ENCODE peak calls at places on chromosome 11, in six cellular contexts. One of them, this sample, is unnamed.

GRCh38 chr11:67404515-67405195 is 772 bp downstream of the TBC1D10C start:
- DNase-seq in right cardiac atrium: no peak
- DNase-seq in IMR-90: no peak
- DNase-seq in kidney epithelial cell: no peak
- DNase-seq in A549: no peak
- DNase-seq in astrocyte: no peak
- DNase-seq in this sample: no peak

GRCh38 chr11:69925366-69926196 is 106.4 kb upstream of the FGF3 start:
- DNase-seq in kidney epithelial cell: no peak
- DNase-seq in astrocyte: no peak
- DNase-seq in right cardiac atrium: peak; percentile 7
- DNase-seq in IMR-90: peak; percentile 49
- DNase-seq in A549: no peak
- DNase-seq in this sample: no peak

GRCh38 chr11:86923993-86924766 is 31.0 kb downstream of the FZD4 start:
- DNase-seq in IMR-90: no peak
- DNase-seq in A549: no peak
- DNase-seq in kidney epithelial cell: peak; percentile 82
- DNase-seq in astrocyte: peak; percentile 64
- DNase-seq in right cardiac atrium: no peak
- DNase-seq in this sample: peak; percentile 11

GRCh38 chr11:94800394-94800793 is 32.2 kb downstream of the AMOTL1 start:
- DNase-seq in IMR-90: no peak
- DNase-seq in astrocyte: no peak
- DNase-seq in right cardiac atrium: peak; percentile 79
- DNase-seq in kidney epithelial cell: no peak
- DNase-seq in A549: no peak
- DNase-seq in this sample: no peak

GRCh38 chr11:33455827-33456226 is 198.6 kb downstream of the HIPK3 start:
- DNase-seq in kidney epithelial cell: no peak
- DNase-seq in IMR-90: no peak
- DNase-seq in right cardiac atrium: no peak
- DNase-seq in astrocyte: no peak
- DNase-seq in A549: no peak
- DNase-seq in this sample: no peak

GRCh38 chr11:31001432-31001831 is 368.1 kb downstream of the DCDC1 start:
- DNase-seq in kidney epithelial cell: no peak
- DNase-seq in right cardiac atrium: no peak
- DNase-seq in A549: no peak
- DNase-seq in IMR-90: no peak
- DNase-seq in astrocyte: no peak
- DNase-seq in this sample: no peak

GRCh38 chr11:118098996-118099837 is 12.5 kb upstream of the SMIM35 start:
- DNase-seq in kidney epithelial cell: no peak
- DNase-seq in right cardiac atrium: no peak
- DNase-seq in astrocyte: no peak
- DNase-seq in A549: no peak
- DNase-seq in IMR-90: no peak
- DNase-seq in this sample: no peak

GRCh38 chr11:114977596-114977995 is 299.3 kb downstream of the NXPE2 start:
- DNase-seq in IMR-90: no peak
- DNase-seq in right cardiac atrium: no peak
- DNase-seq in kidney epithelial cell: no peak
- DNase-seq in A549: no peak
- DNase-seq in astrocyte: no peak
- DNase-seq in this sample: no peak

GRCh38 chr11:1966531-1966930 is 19.4 kb downstream of the MRPL23 start:
- DNase-seq in kidney epithelial cell: no peak
- DNase-seq in A549: no peak
- DNase-seq in right cardiac atrium: peak; percentile 57
- DNase-seq in astrocyte: no peak
- DNase-seq in IMR-90: no peak
- DNase-seq in this sample: no peak

GRCh38 chr11:76768091-76769047 is 14.8 kb upstream of the TSKU start:
- DNase-seq in astrocyte: no peak
- DNase-seq in kidney epithelial cell: no peak
- DNase-seq in right cardiac atrium: peak; percentile 78
- DNase-seq in IMR-90: no peak
- DNase-seq in A549: no peak
- DNase-seq in this sample: peak; percentile 57

GRCh38 chr11:12123799-12124198 is 13.4 kb downstream of the MICAL2 start:
- DNase-seq in A549: no peak
- DNase-seq in astrocyte: no peak
- DNase-seq in right cardiac atrium: no peak
- DNase-seq in IMR-90: peak; percentile 55
- DNase-seq in kidney epithelial cell: no peak
- DNase-seq in this sample: no peak

GRCh38 chr11:130037881-130038601 is 31.7 kb upstream of the APLP2 start:
- DNase-seq in A549: no peak
- DNase-seq in kidney epithelial cell: no peak
- DNase-seq in right cardiac atrium: no peak
- DNase-seq in IMR-90: no peak
- DNase-seq in astrocyte: peak; percentile 75
- DNase-seq in this sample: peak; percentile 61

GRCh38 chr11:131712897-131713296 is 342.5 kb downstream of the NTM start:
- DNase-seq in kidney epithelial cell: no peak
- DNase-seq in A549: no peak
- DNase-seq in right cardiac atrium: no peak
- DNase-seq in IMR-90: peak; percentile 61
- DNase-seq in astrocyte: no peak
- DNase-seq in this sample: no peak

GRCh38 chr11:111063711-111064110 is 181.8 kb upstream of the POU2AF2 start:
- DNase-seq in A549: no peak
- DNase-seq in kidney epithelial cell: no peak
- DNase-seq in IMR-90: peak; percentile 42
- DNase-seq in right cardiac atrium: no peak
- DNase-seq in astrocyte: peak; percentile 40
- DNase-seq in this sample: peak; percentile 47

GRCh38 chr11:76493626-76494539 is 49.1 kb downstream of the EMSY start:
- DNase-seq in A549: no peak
- DNase-seq in right cardiac atrium: no peak
- DNase-seq in IMR-90: no peak
- DNase-seq in kidney epithelial cell: no peak
- DNase-seq in astrocyte: no peak
- DNase-seq in this sample: no peak

GRCh38 chr11:65854871-65855837 is 2.8 kb downstream of the CFL1 start:
- DNase-seq in astrocyte: no peak
- DNase-seq in right cardiac atrium: peak; percentile 46
- DNase-seq in kidney epithelial cell: no peak
- DNase-seq in A549: no peak
- DNase-seq in IMR-90: no peak
- DNase-seq in this sample: no peak

GRCh38 chr11:75879737-75880136 is 64.7 kb downstream of the UVRAG start:
- DNase-seq in kidney epithelial cell: no peak
- DNase-seq in astrocyte: no peak
- DNase-seq in right cardiac atrium: peak; percentile 25
- DNase-seq in A549: no peak
- DNase-seq in IMR-90: no peak
- DNase-seq in this sample: no peak

GRCh38 chr11:129894281-129895125 is 875 bp downstream of the NFRKB start:
- DNase-seq in A549: no peak
- DNase-seq in astrocyte: no peak
- DNase-seq in kidney epithelial cell: no peak
- DNase-seq in IMR-90: peak; percentile 3
- DNase-seq in right cardiac atrium: no peak
- DNase-seq in this sample: peak; percentile 14

GRCh38 chr11:28461846-28462245 is 353.7 kb downstream of the METTL15 start:
- DNase-seq in IMR-90: peak; percentile 30
- DNase-seq in kidney epithelial cell: no peak
- DNase-seq in right cardiac atrium: no peak
- DNase-seq in A549: peak; percentile 10
- DNase-seq in astrocyte: no peak
- DNase-seq in this sample: peak; percentile 22

GRCh38 chr11:101127348-101127698 is 2.3 kb downstream of the PGR start:
- DNase-seq in right cardiac atrium: peak; percentile 81
- DNase-seq in A549: no peak
- DNase-seq in IMR-90: no peak
- DNase-seq in astrocyte: no peak
- DNase-seq in kidney epithelial cell: no peak
- DNase-seq in this sample: no peak

GRCh38 chr11:122202161-122202950 is 86.3 kb upstream of the BLID start:
- DNase-seq in IMR-90: peak; percentile 83
- DNase-seq in right cardiac atrium: peak; percentile 68
- DNase-seq in A549: peak; percentile 60
- DNase-seq in kidney epithelial cell: no peak
- DNase-seq in astrocyte: peak; percentile 94
- DNase-seq in this sample: peak; percentile 35

GRCh38 chr11:69012092-69013008 is 696 bp downstream of the MRGPRF start:
- DNase-seq in IMR-90: peak; percentile 57
- DNase-seq in right cardiac atrium: peak; percentile 68
- DNase-seq in A549: no peak
- DNase-seq in astrocyte: no peak
- DNase-seq in kidney epithelial cell: no peak
- DNase-seq in this sample: no peak

GRCh38 chr11:35389897-35390462 is 29.4 kb downstream of the SLC1A2 start:
- DNase-seq in A549: no peak
- DNase-seq in astrocyte: no peak
- DNase-seq in right cardiac atrium: no peak
- DNase-seq in kidney epithelial cell: no peak
- DNase-seq in IMR-90: no peak
- DNase-seq in this sample: peak; percentile 28

GRCh38 chr11:79212711-79213110 is 228.1 kb downstream of the TENM4 start:
- DNase-seq in IMR-90: no peak
- DNase-seq in A549: no peak
- DNase-seq in kidney epithelial cell: peak; percentile 88
- DNase-seq in right cardiac atrium: no peak
- DNase-seq in astrocyte: no peak
- DNase-seq in this sample: no peak

GRCh38 chr11:12573707-12574106 is 100.5 kb upstream of the TEAD1 start:
- DNase-seq in A549: no peak
- DNase-seq in astrocyte: no peak
- DNase-seq in IMR-90: no peak
- DNase-seq in right cardiac atrium: no peak
- DNase-seq in kidney epithelial cell: no peak
- DNase-seq in this sample: no peak

GRCh38 chr11:95461348-95461747 is 230.3 kb upstream of the SESN3 start:
- DNase-seq in astrocyte: no peak
- DNase-seq in A549: no peak
- DNase-seq in IMR-90: no peak
- DNase-seq in right cardiac atrium: no peak
- DNase-seq in kidney epithelial cell: no peak
- DNase-seq in this sample: no peak

GRCh38 chr11:122007611-122008071 is 108.4 kb downstream of the BLID start:
- DNase-seq in IMR-90: peak; percentile 16
- DNase-seq in A549: no peak
- DNase-seq in astrocyte: peak; percentile 50
- DNase-seq in kidney epithelial cell: no peak
- DNase-seq in right cardiac atrium: peak; percentile 76
- DNase-seq in this sample: no peak

GRCh38 chr11:130131957-130132850 is 27.4 kb upstream of the ST14 start:
- DNase-seq in astrocyte: peak; percentile 33
- DNase-seq in right cardiac atrium: no peak
- DNase-seq in A549: peak; percentile 61
- DNase-seq in IMR-90: peak; percentile 66
- DNase-seq in kidney epithelial cell: no peak
- DNase-seq in this sample: peak; percentile 78

GRCh38 chr11:10931761-10932700 is 74.2 kb upstream of the ZBED5 start:
- DNase-seq in astrocyte: no peak
- DNase-seq in right cardiac atrium: peak; percentile 88
- DNase-seq in kidney epithelial cell: no peak
- DNase-seq in IMR-90: no peak
- DNase-seq in A549: peak; percentile 55
- DNase-seq in this sample: peak; percentile 53

GRCh38 chr11:20207781-20208621 is 47.7 kb upstream of the DBX1 start:
- DNase-seq in IMR-90: peak; percentile 0
- DNase-seq in right cardiac atrium: no peak
- DNase-seq in astrocyte: no peak
- DNase-seq in kidney epithelial cell: no peak
- DNase-seq in A549: no peak
- DNase-seq in this sample: peak; percentile 10

GRCh38 chr11:109877043-109877442 is 216.1 kb upstream of the ZC3H12C start:
- DNase-seq in IMR-90: no peak
- DNase-seq in right cardiac atrium: no peak
- DNase-seq in kidney epithelial cell: no peak
- DNase-seq in A549: no peak
- DNase-seq in astrocyte: no peak
- DNase-seq in this sample: no peak

GRCh38 chr11:96049426-96049825 is 125.5 kb upstream of the MTMR2 start:
- DNase-seq in A549: no peak
- DNase-seq in right cardiac atrium: no peak
- DNase-seq in kidney epithelial cell: no peak
- DNase-seq in IMR-90: peak; percentile 76
- DNase-seq in astrocyte: peak; percentile 56
- DNase-seq in this sample: peak; percentile 32

GRCh38 chr11:100574894-100575769 is 112.0 kb upstream of the ARHGAP42 start:
- DNase-seq in kidney epithelial cell: no peak
- DNase-seq in A549: peak; percentile 43
- DNase-seq in right cardiac atrium: no peak
- DNase-seq in IMR-90: peak; percentile 59
- DNase-seq in astrocyte: no peak
- DNase-seq in this sample: peak; percentile 61

GRCh38 chr11:3166268-3167142 is 1.4 kb upstream of the OSBPL5 start:
- DNase-seq in kidney epithelial cell: no peak
- DNase-seq in astrocyte: no peak
- DNase-seq in A549: no peak
- DNase-seq in right cardiac atrium: no peak
- DNase-seq in IMR-90: no peak
- DNase-seq in this sample: no peak
- H3K4me3 ChIP-seq in kidney epithelial cell: no peak overlapping the region
- H3K4me3 ChIP-seq in astrocyte: no peak overlapping the region
- H3K4me3 ChIP-seq in A549: no peak overlapping the region
- H3K4me3 ChIP-seq in right cardiac atrium: no peak overlapping the region
- H3K4me3 ChIP-seq in IMR-90: no peak overlapping the region
- H3K4me3 ChIP-seq in this sample: no peak overlapping the region

GRCh38 chr11:47353978-47354774 is 1.7 kb upstream of the MYBPC3 start:
- DNase-seq in right cardiac atrium: no peak
- DNase-seq in astrocyte: no peak
- DNase-seq in A549: no peak
- DNase-seq in IMR-90: no peak
- DNase-seq in kidney epithelial cell: no peak
- DNase-seq in this sample: no peak
- H3K4me3 ChIP-seq in right cardiac atrium: no peak overlapping the region
- H3K4me3 ChIP-seq in astrocyte: no peak overlapping the region
- H3K4me3 ChIP-seq in A549: peak overlapping the region; percentile 43
- H3K4me3 ChIP-seq in IMR-90: no peak overlapping the region
- H3K4me3 ChIP-seq in kidney epithelial cell: no peak overlapping the region
- H3K4me3 ChIP-seq in this sample: no peak overlapping the region

GRCh38 chr11:26332572-26332915 is 614 bp downstream of the ANO3 start:
- DNase-seq in astrocyte: peak; percentile 6
- DNase-seq in right cardiac atrium: no peak
- DNase-seq in kidney epithelial cell: no peak
- DNase-seq in A549: no peak
- DNase-seq in IMR-90: no peak
- DNase-seq in this sample: no peak
- H3K4me3 ChIP-seq in astrocyte: peak overlapping the region; percentile 54
- H3K4me3 ChIP-seq in right cardiac atrium: no peak overlapping the region
- H3K4me3 ChIP-seq in kidney epithelial cell: no peak overlapping the region
- H3K4me3 ChIP-seq in A549: no peak overlapping the region
- H3K4me3 ChIP-seq in IMR-90: no peak overlapping the region
- H3K4me3 ChIP-seq in this sample: no peak overlapping the region

DNA sequence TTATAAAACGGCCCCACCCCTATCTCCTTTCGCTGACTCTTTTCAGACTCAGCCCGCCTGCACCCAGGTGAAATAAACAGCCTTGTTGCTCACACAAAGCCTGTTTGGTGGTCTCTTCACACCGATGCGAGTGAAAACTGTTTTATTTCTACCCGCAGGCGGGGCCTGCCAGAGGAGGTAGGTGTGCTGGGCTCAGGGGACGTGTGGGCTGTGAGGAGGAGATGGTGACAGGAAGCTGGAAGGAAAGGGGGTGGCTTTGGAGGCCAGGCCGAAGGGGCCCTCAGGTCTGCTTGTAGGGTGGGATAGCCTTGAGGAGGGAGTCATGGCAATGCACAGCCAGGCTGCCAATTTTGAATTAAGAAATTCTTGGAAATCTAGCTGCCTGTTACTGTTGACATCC is 21.3 kb upstream of the KRTAP5-7 start:
- DNase-seq in astrocyte: no peak
- DNase-seq in right cardiac atrium: no peak
- DNase-seq in IMR-90: no peak
- DNase-seq in kidney epithelial cell: no peak
- DNase-seq in A549: no peak
- DNase-seq in this sample: no peak
- H3K4me3 ChIP-seq in astrocyte: no peak overlapping the region
- H3K4me3 ChIP-seq in right cardiac atrium: no peak overlapping the region
- H3K4me3 ChIP-seq in IMR-90: no peak overlapping the region
- H3K4me3 ChIP-seq in kidney epithelial cell: no peak overlapping the region
- H3K4me3 ChIP-seq in A549: no peak overlapping the region
- H3K4me3 ChIP-seq in this sample: no peak overlapping the region

This sample was measured in epithelial cell of esophagus.